ENCODE peak calls at places on chromosome 7, in five cellular contexts. B is esophagus squamous epithelium; R is BJ; H is CD4-positive, CD25-positive, alpha-beta regulatory T cell; U is Karpas-422. F is an unnamed sample. For H3K27me3, the result is how much of the 10 kb centered on the place peaks cover.

GRCh38 chr7:26683277-26683676 is 181.1 kb downstream of the SKAP2 start:
- DNase-seq in U (no peak), B (no peak), R (no peak), H (no peak), F (no peak)

GRCh38 chr7:135704074-135704473 is 23.9 kb downstream of the SLC13A4 start:
- DNase-seq in R (no peak), B (no peak), U (peak), H (peak), F (no peak)

GRCh38 chr7:82247814-82248433 is 195.7 kb downstream of the CACNA2D1 start:
- DNase-seq in H (no peak), B (no peak), R (no peak), U (no peak), F (no peak)

GRCh38 chr7:35004531-35005096 is 32.7 kb downstream of the DPY19L1 start:
- DNase-seq in B (no peak), U (no peak), H (no peak), R (no peak), F (no peak)

GRCh38 chr7:37690206-37690605 is 6.6 kb downstream of the GPR141 start:
- DNase-seq in U (no peak), H (no peak), B (no peak), R (no peak), F (no peak)

GRCh38 chr7:135757719-135758411 is 9.3 kb upstream of the FAM180A start:
- DNase-seq in R (peak), U (no peak), B (no peak), H (no peak), F (no peak)

GRCh38 chr7:35039343-35039742 is 2.1 kb upstream of the DPY19L1 start:
- DNase-seq in R (no peak), U (no peak), B (no peak), H (no peak), F (no peak)

GRCh38 chr7:82317257-82317721 is 126.3 kb downstream of the CACNA2D1 start:
- DNase-seq in U (no peak), R (no peak), H (no peak), B (no peak), F (no peak)

GRCh38 chr7:45001138-45001694 is 1.2 kb downstream of the CCM2 start:
- DNase-seq in U (peak), R (no peak), B (no peak), H (peak), F (peak)

GRCh38 chr7:130593033-130593432 is 75.5 kb downstream of the COPG2 start:
- DNase-seq in U (no peak), H (no peak), B (no peak), R (no peak), F (no peak)

GRCh38 chr7:18037609-18038008 is 10.0 kb upstream of the PRPS1L1 start:
- DNase-seq in B (no peak), R (no peak), H (no peak), U (no peak), F (no peak)

GRCh38 chr7:26101471-26102151 is 50.4 kb upstream of the NFE2L3 start:
- DNase-seq in R (no peak), U (no peak), H (peak), B (no peak), F (no peak)

GRCh38 chr7:156841497-156841896 is 51.5 kb downstream of the LMBR1 start:
- DNase-seq in R (no peak), H (no peak), U (no peak), B (no peak), F (no peak)

GRCh38 chr7:77479536-77480088 is 57.5 kb upstream of the PTPN12 start:
- DNase-seq in U (no peak), R (no peak), B (no peak), H (no peak), F (no peak)

GRCh38 chr7:103348959-103349358 is 1.5 kb downstream of the PSMC2 start:
- DNase-seq in B (no peak), H (no peak), R (no peak), U (no peak), F (no peak)
- H3K4me3 ChIP-seq in B (peak), H (peak), R (peak), U (peak), F (peak)

GRCh38 chr7:148337566-148337965 is 253.0 kb upstream of the C7orf33 start:
- DNase-seq in B (no peak), R (no peak), U (no peak), H (no peak), F (no peak)

GRCh38 chr7:148337166-148337565 is 253.4 kb upstream of the C7orf33 start:
- DNase-seq in H (no peak), B (no peak), R (no peak), U (no peak), F (no peak)

GRCh38 chr7:148337995-148338747 is 252.4 kb upstream of the C7orf33 start:
- DNase-seq in B (no peak), H (no peak), U (no peak), R (no peak), F (no peak)

GRCh38 chr7:148340881-148341280 is 249.7 kb upstream of the C7orf33 start:
- DNase-seq in B (no peak), U (no peak), R (no peak), H (no peak), F (no peak)

DNA sequence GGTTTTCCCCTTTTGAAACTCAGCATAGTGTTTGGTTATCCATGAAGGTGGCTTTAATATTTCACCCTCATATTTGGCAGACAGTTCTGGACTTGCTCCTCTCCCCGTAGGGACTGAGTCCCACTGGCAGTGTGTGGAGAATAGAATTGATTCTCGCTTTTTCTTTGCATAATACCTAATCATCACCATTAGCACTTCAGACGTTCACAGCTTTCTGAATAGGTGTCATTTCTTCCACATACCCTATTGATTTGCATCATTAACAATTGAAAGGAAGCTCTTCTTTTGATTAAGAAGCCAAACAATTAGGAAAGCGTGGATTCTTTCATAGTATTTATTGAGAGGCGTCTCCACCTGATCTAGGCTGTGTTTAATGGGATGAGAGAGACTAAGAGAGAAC is 250.1 kb upstream of the C7orf33 start:
- DNase-seq in R (no peak), H (no peak), B (no peak), U (no peak), F (no peak)
- H3K27me3 ChIP-seq in R (under half), H (under half), B (under half), U (under half), F (under half)

GRCh38 chr7:7017707-7018265 is 164.6 kb upstream of the C1GALT1 start:
- DNase-seq in U (no peak), H (no peak), B (no peak), R (peak), F (no peak)

GRCh38 chr7:7018290-7018689 is 164.1 kb upstream of the C1GALT1 start:
- DNase-seq in H (no peak), B (no peak), U (no peak), R (no peak), F (no peak)

GRCh38 chr7:7014827-7015610 is 167.3 kb upstream of the C1GALT1 start:
- DNase-seq in R (no peak), H (no peak), B (no peak), U (peak), F (no peak)
- H3K4me3 ChIP-seq in R (no peak), H (no peak), B (no peak), U (no peak), F (no peak)

GRCh38 chr7:155373359-155374273 is 75.9 kb downstream of the INSIG1 start:
- DNase-seq in B (no peak), R (no peak), U (no peak), H (no peak), F (no peak)

GRCh38 chr7:155369766-155370165 is 72.1 kb downstream of the INSIG1 start:
- DNase-seq in B (no peak), R (no peak), U (no peak), H (no peak), F (no peak)

GRCh38 chr7:155371884-155372781 is 74.5 kb downstream of the INSIG1 start:
- DNase-seq in H (peak), U (no peak), B (no peak), R (no peak), F (no peak)

GRCh38 chr7:155372782-155373358 is 75.2 kb downstream of the INSIG1 start:
- DNase-seq in H (no peak), R (no peak), U (no peak), B (no peak), F (no peak)

DNA sequence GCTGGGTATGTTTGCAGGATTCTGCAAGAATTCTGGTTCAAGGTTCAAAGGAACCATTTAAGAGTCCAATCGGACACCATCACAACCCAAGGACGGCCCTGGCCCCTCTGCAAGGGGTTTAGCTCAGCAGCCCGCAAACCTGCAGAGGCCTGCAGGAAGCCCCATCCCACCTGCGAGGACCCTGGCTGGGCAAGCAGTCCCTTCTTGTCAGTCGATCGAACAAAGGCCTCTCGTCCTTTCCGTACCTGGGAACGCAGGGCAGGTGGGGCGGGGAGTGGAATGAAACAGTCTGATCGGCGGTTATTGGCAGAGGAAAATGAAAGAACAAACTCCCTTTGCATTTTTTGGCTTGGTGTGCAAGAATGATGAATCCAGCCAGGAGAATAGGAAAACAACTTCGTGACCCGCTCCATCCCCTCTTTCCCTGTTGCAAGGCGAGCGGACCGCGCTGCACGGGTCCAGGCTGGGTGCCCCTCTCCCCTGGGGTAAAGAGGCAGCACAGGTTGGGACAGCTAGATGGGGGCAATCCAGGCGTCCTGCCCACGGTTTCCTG is 73.7 kb downstream of the INSIG1 start:
- DNase-seq in R (no peak), B (no peak), U (no peak), H (no peak), F (no peak)
- H3K27me3 ChIP-seq in R (under half), B (under half), U (under half), H (under half), F (under half)

GRCh38 chr7:30252885-30253795 is 31.3 kb upstream of the ZNRF2 start:
- DNase-seq in U (no peak), R (no peak), H (no peak), B (no peak), F (no peak)
- H3K4me3 ChIP-seq in U (no peak), R (no peak), H (no peak), B (no peak), F (no peak)

GRCh38 chr7:1064581-1064980 is 20.2 kb downstream of the GPR146 start:
- DNase-seq in U (no peak), R (no peak), B (no peak), H (no peak), F (no peak)
- H3K27me3 ChIP-seq in U (under half), R (under half), B (under half), H (under half), F (under half)